ENCODE peak calls at places on chromosomes 11 and 22, in four cellular contexts. M is iPS DF 19.7, B is ovary, U is aorta. L is an unnamed sample.

GRCh38 chr11:117513666-117514065 is 186.0 kb downstream of the CEP164 start:
- DNase-seq in M (no peak), B (no peak), U (no peak), L (no peak)

GRCh38 chr11:94747136-94748110 is 20.7 kb upstream of the AMOTL1 start:
- DNase-seq in M (no peak), B (no peak), U (no peak), L (no peak)

GRCh38 chr11:119223856-119224255 is 17.7 kb downstream of the CBL start:
- DNase-seq in M (no peak), B (no peak), U (no peak), L (no peak)

GRCh38 chr11:95354304-95354703 is 123.3 kb upstream of the SESN3 start:
- DNase-seq in M (no peak), B (no peak), U (no peak), L (no peak)

GRCh38 chr11:117882539-117882938 is 6.1 kb upstream of the FXYD6 start:
- DNase-seq in M (no peak), B (no peak), U (no peak), L (no peak)

GRCh38 chr11:73931039-73931645 is 19.7 kb upstream of the DNAJB13 start:
- DNase-seq in M (peak; percentile 78), B (no peak), U (no peak), L (no peak)

GRCh38 chr22:30247974-30248373 is 1.4 kb upstream of the LIF start:
- DNase-seq in M (no peak), B (no peak), U (no peak), L (no peak)

GRCh38 chr22:27876684-27877083 is 42.4 kb downstream of the PITPNB start:
- DNase-seq in M (no peak), B (no peak), U (no peak), L (no peak)

GRCh38 chr22:30925667-30926066 is 42.9 kb downstream of the MORC2 start:
- DNase-seq in M (no peak), B (no peak), U (no peak), L (no peak)

GRCh38 chr11:103773059-103773458 is 263.4 kb upstream of the DDI1 start:
- DNase-seq in M (no peak), B (no peak), U (no peak), L (no peak)

GRCh38 chr11:31767665-31768064 is 43.5 kb downstream of the PAX6 start:
- DNase-seq in M (no peak), B (no peak), U (no peak), L (no peak)

GRCh38 chr22:50112151-50113118 is 22.6 kb downstream of the MOV10L1 start:
- DNase-seq in M (no peak), B (peak; percentile 46), U (no peak), L (no peak)

L was measured in uterus.